ENCODE peak calls at places on chromosomes 13 and 19, in seven cellular contexts. F, K, B, E, T, X and S are unnamed samples.

GRCh38 chr13:75181906-75182305 is 300.1 kb downstream of the TBC1D4 start:
- DNase-seq in F (peak), K (no peak), B (no peak), E (no peak), T (peak), X (no peak), S (no peak)

GRCh38 chr19:16076958-16077611 is 790 bp downstream of the TPM4 start:
- DNase-seq in F (peak), K (no peak), B (peak), E (peak), T (no peak), X (no peak), S (no peak)

GRCh38 chr13:37225414-37226047 is 120.1 kb upstream of the CSNK1A1L start:
- DNase-seq in F (peak), K (no peak), B (no peak), E (no peak), T (peak), X (no peak), S (no peak)

GRCh38 chr13:21060063-21060826 is 1.1 kb downstream of the LATS2 start:
- DNase-seq in F (peak), K (no peak), B (peak), E (peak), T (no peak), X (no peak), S (no peak)

GRCh38 chr19:28019901-28020300 is 1193.0 kb downstream of the UQCRFS1 start:
- DNase-seq in F (peak), K (no peak), B (no peak), E (no peak), T (no peak), X (no peak), S (no peak)

GRCh38 chr19:4831351-4832340 is at the start of gene TICAM1:
- DNase-seq in F (peak), K (no peak), B (peak), E (peak), T (no peak), X (no peak), S (peak)

GRCh38 chr19:49507803-49508494 is 4.5 kb upstream of the FCGRT start:
- DNase-seq in F (no peak), K (no peak), B (no peak), E (no peak), T (no peak), X (no peak), S (no peak)

GRCh38 chr13:105518086-105518485 is 1017.4 kb downstream of the EFNB2 start:
- DNase-seq in F (peak), K (no peak), B (no peak), E (no peak), T (peak), X (no peak), S (no peak)

GRCh38 chr13:35552172-35552844 is 75.8 kb upstream of the MAB21L1 start:
- DNase-seq in F (peak), K (no peak), B (no peak), E (no peak), T (no peak), X (no peak), S (no peak)

GRCh38 chr19:35641515-35642151 is at the start of gene ETV2:
- DNase-seq in F (no peak), K (no peak), B (no peak), E (no peak), T (no peak), X (no peak), S (no peak)

GRCh38 chr19:14333101-14333871 is 48.0 kb upstream of the ADGRE5 start:
- DNase-seq in F (no peak), K (no peak), B (no peak), E (no peak), T (no peak), X (no peak), S (no peak)

GRCh38 chr19:33644284-33644836 is 22.6 kb downstream of the CHST8 start:
- DNase-seq in F (no peak), K (no peak), B (no peak), E (no peak), T (no peak), X (no peak), S (no peak)

GRCh38 chr13:105333416-105333815 is 1202.0 kb downstream of the EFNB2 start:
- DNase-seq in F (peak), K (no peak), B (no peak), E (no peak), T (peak), X (no peak), S (no peak)

GRCh38 chr19:41407271-41407670 is 9.7 kb downstream of the BCKDHA start:
- DNase-seq in F (no peak), K (no peak), B (no peak), E (no peak), T (no peak), X (no peak), S (no peak)

GRCh38 chr13:70391678-70392077 is 283.4 kb upstream of the KLHL1 start:
- DNase-seq in F (no peak), K (no peak), B (no peak), E (peak), T (no peak), X (no peak), S (no peak)

GRCh38 chr13:51520524-51520923 is 63.7 kb upstream of the WDFY2 start:
- DNase-seq in F (peak), K (peak), B (no peak), E (no peak), T (no peak), X (no peak), S (no peak)

GRCh38 chr19:984165-984967 is at the start of gene WDR18:
- DNase-seq in F (peak), K (peak), B (peak), E (peak), T (peak), X (peak), S (peak)

GRCh38 chr19:13256918-13257317 is 106.7 kb downstream of the IER2 start:
- DNase-seq in F (no peak), K (no peak), B (no peak), E (no peak), T (no peak), X (no peak), S (no peak)

GRCh38 chr13:79037197-79037596 is 368.9 kb downstream of the RBM26 start:
- DNase-seq in F (no peak), K (no peak), B (no peak), E (no peak), T (no peak), X (no peak), S (no peak)

GRCh38 chr13:26952551-26953138 is 192.1 kb upstream of the GPR12 start:
- DNase-seq in F (no peak), K (no peak), B (no peak), E (no peak), T (no peak), X (no peak), S (no peak)

GRCh38 chr13:101917475-101917810 is 465.0 kb downstream of the ITGBL1 start:
- DNase-seq in F (no peak), K (no peak), B (no peak), E (peak), T (no peak), X (no peak), S (no peak)

GRCh38 chr13:109509154-109509905 is 277.1 kb downstream of the IRS2 start:
- DNase-seq in F (peak), K (no peak), B (no peak), E (no peak), T (no peak), X (no peak), S (no peak)

GRCh38 chr19:35044317-35045117 is 3.0 kb downstream of the HPN start:
- DNase-seq in F (peak), K (no peak), B (peak), E (peak), T (no peak), X (peak), S (peak)

GRCh38 chr13:37492741-37493514 is 105.6 kb downstream of the POSTN start:
- DNase-seq in F (peak), K (no peak), B (no peak), E (no peak), T (peak), X (no peak), S (no peak)

GRCh38 chr13:104750377-104750776 is 1684.2 kb upstream of the SLC10A2 start:
- DNase-seq in F (no peak), K (no peak), B (no peak), E (no peak), T (no peak), X (no peak), S (no peak)

GRCh38 chr13:59103004-59103768 is 1060.5 kb downstream of the DIAPH3 start:
- DNase-seq in F (peak), K (no peak), B (no peak), E (no peak), T (no peak), X (no peak), S (no peak)

GRCh38 chr19:48310227-48310626 is 15.1 kb upstream of the EMP3 start:
- DNase-seq in F (no peak), K (no peak), B (no peak), E (no peak), T (no peak), X (no peak), S (no peak)

GRCh38 chr19:18292460-18292809 is 11.0 kb upstream of the JUND start:
- DNase-seq in F (no peak), K (no peak), B (no peak), E (no peak), T (no peak), X (no peak), S (no peak)

GRCh38 chr19:57512845-57513244 is 13.1 kb downstream of the ZNF773 start:
- DNase-seq in F (peak), K (no peak), B (no peak), E (no peak), T (no peak), X (no peak), S (no peak)

GRCh38 chr19:38291855-38292254 is 12.2 kb upstream of the C19orf33 start:
- DNase-seq in F (no peak), K (no peak), B (no peak), E (no peak), T (no peak), X (no peak), S (no peak)
- TF ChIP-seq CTCF in F (no peak), K (no peak), B (no peak), E (no peak), T (no peak), X (no peak), S (no peak)

GRCh38 chr19:30719189-30719990 is 347.2 kb downstream of the ZNF536 start:
- DNase-seq in F (peak), K (no peak), B (peak), E (peak), T (no peak), X (no peak), S (peak)
- TF ChIP-seq CTCF in F (no peak), K (no peak), B (no peak), E (no peak), T (no peak), X (no peak), S (peak)

GRCh38 chr19:2702170-2703076 is at the start of gene GNG7:
- DNase-seq in F (peak), K (peak), B (peak), E (peak), T (no peak), X (no peak), S (peak)

GRCh38 chr19:2700660-2701360 is 1.7 kb downstream of the GNG7 start:
- DNase-seq in F (no peak), K (no peak), B (no peak), E (no peak), T (no peak), X (no peak), S (no peak)

GRCh38 chr19:2699413-2700142 is 2.9 kb downstream of the GNG7 start:
- DNase-seq in F (no peak), K (no peak), B (no peak), E (no peak), T (no peak), X (no peak), S (no peak)

GRCh38 chr19:2703077-2703437 is 563 bp upstream of the GNG7 start:
- DNase-seq in F (no peak), K (no peak), B (no peak), E (no peak), T (no peak), X (no peak), S (no peak)

GRCh38 chr19:2701361-2702169 is 929 bp downstream of the GNG7 start:
- DNase-seq in F (no peak), K (no peak), B (no peak), E (no peak), T (no peak), X (no peak), S (no peak)
- TF ChIP-seq CTCF in F (no peak), K (no peak), B (no peak), E (no peak), T (no peak), X (no peak), S (no peak)

GRCh38 chr13:69092615-69093322 is 1014.9 kb upstream of the ATXN8OS start:
- DNase-seq in F (no peak), K (no peak), B (no peak), E (no peak), T (no peak), X (no peak), S (no peak)
- TF ChIP-seq CTCF in F (no peak), K (no peak), B (no peak), E (no peak), T (no peak), X (no peak), S (no peak)

DNA sequence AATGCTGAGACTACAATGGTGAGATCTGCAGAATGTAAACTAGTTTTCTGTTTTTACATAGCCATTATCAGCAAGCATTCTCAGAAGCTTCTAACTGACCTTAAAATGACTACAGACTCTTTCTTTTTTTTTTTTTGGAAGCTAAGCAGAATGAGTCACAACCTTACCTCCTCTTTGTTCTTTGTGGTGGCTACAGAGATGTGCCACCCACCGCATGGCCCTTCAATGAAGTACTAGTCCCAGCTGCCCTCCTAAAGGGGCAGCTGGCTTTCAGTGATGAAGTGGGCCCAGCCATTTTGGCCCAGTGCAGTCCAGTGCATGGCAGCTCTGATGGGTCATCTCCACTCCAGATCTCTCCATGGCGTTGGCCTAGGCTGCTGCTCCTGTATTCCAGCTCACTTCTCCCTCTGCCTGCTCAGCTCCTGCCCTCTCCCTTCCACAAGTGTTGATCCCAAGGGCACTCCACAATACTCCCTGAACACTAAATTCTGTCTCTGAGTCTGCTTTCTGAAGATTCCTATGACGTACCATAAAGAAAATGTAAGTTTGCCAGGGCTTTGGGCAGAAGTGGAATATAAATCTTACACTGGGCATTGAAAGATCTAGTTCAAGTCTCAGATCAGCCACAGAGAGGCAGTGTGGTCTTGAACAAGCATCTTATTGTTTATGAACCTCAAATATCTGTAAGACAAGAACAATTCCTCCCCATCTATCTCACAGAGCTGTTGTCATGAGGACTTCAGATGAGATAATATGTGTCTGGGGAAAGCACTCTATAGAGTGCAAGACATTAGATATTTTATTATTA is 85.6 kb downstream of the RXFP2 start:
- DNase-seq in F (peak), K (no peak), B (no peak), E (no peak), T (no peak), X (no peak), S (no peak)
- TF ChIP-seq CTCF in F (peak), K (no peak), B (no peak), E (no peak), T (peak), X (peak), S (peak)

GRCh38 chr13:66992683-66993082 is 237.5 kb downstream of the PCDH9 start:
- DNase-seq in F (no peak), K (no peak), B (no peak), E (no peak), T (no peak), X (no peak), S (no peak)

GRCh38 chr13:66992183-66992582 is 238.0 kb downstream of the PCDH9 start:
- DNase-seq in F (no peak), K (no peak), B (no peak), E (no peak), T (no peak), X (no peak), S (no peak)

GRCh38 chr13:66994498-66995365 is 235.4 kb downstream of the PCDH9 start:
- DNase-seq in F (no peak), K (no peak), B (no peak), E (no peak), T (no peak), X (no peak), S (no peak)

GRCh38 chr13:66995366-66995663 is 234.8 kb downstream of the PCDH9 start:
- DNase-seq in F (no peak), K (no peak), B (no peak), E (no peak), T (no peak), X (no peak), S (no peak)

DNA sequence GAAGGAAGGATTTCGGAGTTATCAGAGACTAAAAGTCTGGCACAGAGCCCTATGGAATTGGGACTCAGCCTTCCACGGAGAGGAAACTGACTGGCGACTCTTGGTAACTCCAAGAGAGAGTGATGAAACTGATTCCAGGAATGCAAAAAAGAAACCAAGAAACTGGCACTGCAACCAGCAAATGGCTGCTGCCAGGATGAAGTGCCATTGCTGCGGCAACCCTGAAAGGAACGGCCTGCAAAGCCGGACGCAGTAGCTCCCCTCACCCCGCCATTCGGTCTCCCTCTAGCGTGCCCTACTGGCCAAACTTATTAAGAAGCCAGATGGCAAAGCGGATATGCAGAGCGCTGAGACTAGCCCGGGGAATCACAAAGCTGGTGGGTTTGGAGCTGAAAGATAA is 236.0 kb downstream of the PCDH9 start:
- DNase-seq in F (peak), K (peak), B (peak), E (peak), T (no peak), X (no peak), S (no peak)
- TF ChIP-seq CTCF in F (peak), K (peak), B (peak), E (peak), T (peak), X (peak), S (peak)

DNA sequence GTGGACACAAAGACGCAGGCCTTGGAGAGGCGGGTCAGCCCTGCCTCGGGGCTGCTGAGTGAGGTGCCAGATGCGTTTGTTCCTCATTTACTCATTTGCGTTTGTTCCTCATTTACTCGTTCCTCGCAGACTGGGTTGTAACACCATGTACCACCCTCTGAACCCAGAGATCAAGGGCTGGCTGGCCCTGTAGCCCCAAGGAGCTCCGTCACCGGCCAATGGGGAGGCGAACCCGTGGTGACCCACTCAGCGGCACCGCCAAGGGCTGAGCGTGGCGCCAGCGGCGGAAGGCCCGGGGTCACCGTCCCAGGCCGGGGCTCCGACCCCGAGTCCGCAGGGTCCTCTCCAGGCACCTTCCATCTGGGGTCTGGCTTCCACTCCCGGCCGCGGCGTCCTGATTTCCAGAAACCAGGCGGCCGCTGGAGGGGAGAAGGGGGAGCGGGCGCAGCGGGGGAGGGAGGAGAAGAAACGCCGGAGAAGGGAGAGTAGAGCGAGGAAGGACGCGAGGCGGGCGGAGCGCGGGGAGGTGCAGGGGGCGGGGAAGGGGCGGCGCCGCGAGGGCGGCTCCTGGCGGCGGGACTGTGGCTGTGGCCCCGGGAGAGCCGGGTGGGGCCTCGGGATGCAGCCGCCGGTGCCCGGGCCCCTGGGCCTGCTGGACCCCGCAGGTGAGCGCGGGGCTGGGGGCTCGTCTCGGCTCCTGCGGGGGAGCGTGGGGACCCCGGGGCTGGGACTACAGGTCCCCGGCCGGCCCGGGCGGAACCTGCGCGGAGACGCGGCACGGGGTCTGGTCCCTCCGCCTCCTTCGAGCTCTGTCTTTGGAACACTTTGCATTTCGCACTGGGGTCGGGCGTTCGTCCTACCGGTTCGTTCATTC is at the start of gene TMEM255B:
- DNase-seq in F (peak), K (peak), B (peak), E (peak), T (no peak), X (no peak), S (peak)
- TF ChIP-seq CTCF in F (no peak), K (peak), B (peak), E (peak), T (no peak), X (no peak), S (no peak)

GRCh38 chr13:23753523-23753922 is 135.7 kb downstream of the MIPEP start:
- DNase-seq in F (no peak), K (no peak), B (no peak), E (no peak), T (no peak), X (no peak), S (no peak)

GRCh38 chr13:23750383-23751121 is 138.6 kb downstream of the MIPEP start:
- DNase-seq in F (no peak), K (no peak), B (no peak), E (no peak), T (no peak), X (peak), S (no peak)

GRCh38 chr13:23752111-23753001 is 136.8 kb downstream of the MIPEP start:
- DNase-seq in F (no peak), K (no peak), B (no peak), E (no peak), T (no peak), X (no peak), S (no peak)

GRCh38 chr13:23749288-23749880 is 139.8 kb downstream of the MIPEP start:
- DNase-seq in F (no peak), K (no peak), B (no peak), E (no peak), T (no peak), X (no peak), S (no peak)

GRCh38 chr13:23751195-23751594 is 138.0 kb downstream of the MIPEP start:
- DNase-seq in F (no peak), K (no peak), B (no peak), E (no peak), T (no peak), X (peak), S (no peak)
- TF ChIP-seq CTCF in F (no peak), K (no peak), B (no peak), E (no peak), T (no peak), X (no peak), S (no peak)